ENCODE peak calls at places on chromosomes 3 and 15, in eight cellular contexts. One of them, this sample, is unnamed.

GRCh38 chr15:66760968-66761722 is 59.1 kb downstream of the SMAD6 start:
- DNase-seq in heart left ventricle: no peak
- DNase-seq in transverse colon: no peak
- DNase-seq in IMR-90: no peak
- DNase-seq in right lobe of liver: peak; percentile 46
- DNase-seq in body of pancreas: no peak
- DNase-seq in sigmoid colon: no peak
- DNase-seq in GM12892: no peak
- DNase-seq in this sample: no peak

GRCh38 chr3:31973081-31973480 is 8.0 kb downstream of the OSBPL10 start:
- DNase-seq in heart left ventricle: no peak
- DNase-seq in transverse colon: no peak
- DNase-seq in IMR-90: no peak
- DNase-seq in right lobe of liver: no peak
- DNase-seq in body of pancreas: no peak
- DNase-seq in sigmoid colon: no peak
- DNase-seq in GM12892: no peak
- DNase-seq in this sample: no peak

GRCh38 chr3:139774570-139775302 is 97.0 kb upstream of the NMNAT3 start:
- DNase-seq in heart left ventricle: no peak
- DNase-seq in transverse colon: no peak
- DNase-seq in IMR-90: no peak
- DNase-seq in right lobe of liver: no peak
- DNase-seq in body of pancreas: peak; percentile 33
- DNase-seq in sigmoid colon: no peak
- DNase-seq in GM12892: no peak
- DNase-seq in this sample: no peak

GRCh38 chr15:50210462-50211264 is 28.7 kb downstream of the SLC27A2 start:
- DNase-seq in heart left ventricle: no peak
- DNase-seq in transverse colon: peak; percentile 92
- DNase-seq in IMR-90: no peak
- DNase-seq in right lobe of liver: peak; percentile 68
- DNase-seq in body of pancreas: no peak
- DNase-seq in sigmoid colon: no peak
- DNase-seq in GM12892: no peak
- DNase-seq in this sample: no peak

GRCh38 chr3:58271901-58272501 is 34.0 kb upstream of the RPP14 start:
- DNase-seq in heart left ventricle: no peak
- DNase-seq in transverse colon: no peak
- DNase-seq in IMR-90: peak; percentile 93
- DNase-seq in right lobe of liver: peak; percentile 84
- DNase-seq in body of pancreas: no peak
- DNase-seq in sigmoid colon: no peak
- DNase-seq in GM12892: no peak
- DNase-seq in this sample: peak; percentile 77

GRCh38 chr3:21645121-21645897 is 105.7 kb downstream of the ZNF385D start:
- DNase-seq in heart left ventricle: peak; percentile 76
- DNase-seq in transverse colon: no peak
- DNase-seq in IMR-90: peak; percentile 59
- DNase-seq in right lobe of liver: peak; percentile 81
- DNase-seq in body of pancreas: peak; percentile 46
- DNase-seq in sigmoid colon: no peak
- DNase-seq in GM12892: no peak
- DNase-seq in this sample: no peak

GRCh38 chr15:75669191-75669878 is 21.6 kb downstream of the SNX33 start:
- DNase-seq in heart left ventricle: no peak
- DNase-seq in transverse colon: no peak
- DNase-seq in IMR-90: peak; percentile 62
- DNase-seq in right lobe of liver: no peak
- DNase-seq in body of pancreas: peak; percentile 63
- DNase-seq in sigmoid colon: no peak
- DNase-seq in GM12892: no peak
- DNase-seq in this sample: no peak

GRCh38 chr3:36362973-36363372 is 17.3 kb upstream of the STAC start:
- DNase-seq in heart left ventricle: no peak
- DNase-seq in transverse colon: no peak
- DNase-seq in IMR-90: peak; percentile 0
- DNase-seq in right lobe of liver: no peak
- DNase-seq in body of pancreas: peak; percentile 5
- DNase-seq in sigmoid colon: no peak
- DNase-seq in GM12892: no peak
- DNase-seq in this sample: peak; percentile 35

GRCh38 chr3:119279101-119279554 is 15.1 kb upstream of the ARHGAP31 start:
- DNase-seq in heart left ventricle: peak; percentile 59
- DNase-seq in transverse colon: peak; percentile 28
- DNase-seq in IMR-90: no peak
- DNase-seq in right lobe of liver: peak; percentile 72
- DNase-seq in body of pancreas: peak; percentile 76
- DNase-seq in sigmoid colon: peak; percentile 81
- DNase-seq in GM12892: no peak
- DNase-seq in this sample: no peak

GRCh38 chr3:134859341-134859740 is 64.3 kb downstream of the EPHB1 start:
- DNase-seq in heart left ventricle: no peak
- DNase-seq in transverse colon: no peak
- DNase-seq in IMR-90: no peak
- DNase-seq in right lobe of liver: no peak
- DNase-seq in body of pancreas: no peak
- DNase-seq in sigmoid colon: no peak
- DNase-seq in GM12892: no peak
- DNase-seq in this sample: no peak

GRCh38 chr3:22012471-22012870 is 261.5 kb upstream of the ZNF385D start:
- DNase-seq in heart left ventricle: no peak
- DNase-seq in transverse colon: no peak
- DNase-seq in IMR-90: no peak
- DNase-seq in right lobe of liver: no peak
- DNase-seq in body of pancreas: no peak
- DNase-seq in sigmoid colon: no peak
- DNase-seq in GM12892: no peak
- DNase-seq in this sample: no peak

GRCh38 chr15:68601206-68602197 is 22.7 kb downstream of the CORO2B start:
- DNase-seq in heart left ventricle: no peak
- DNase-seq in transverse colon: no peak
- DNase-seq in IMR-90: no peak
- DNase-seq in right lobe of liver: no peak
- DNase-seq in body of pancreas: no peak
- DNase-seq in sigmoid colon: no peak
- DNase-seq in GM12892: no peak
- DNase-seq in this sample: no peak

GRCh38 chr3:178320481-178321352 is 215.5 kb upstream of the KCNMB2 start:
- DNase-seq in heart left ventricle: peak; percentile 65
- DNase-seq in transverse colon: no peak
- DNase-seq in IMR-90: peak; percentile 83
- DNase-seq in right lobe of liver: no peak
- DNase-seq in body of pancreas: peak; percentile 73
- DNase-seq in sigmoid colon: peak; percentile 63
- DNase-seq in GM12892: no peak
- DNase-seq in this sample: no peak

GRCh38 chr3:178325330-178325729 is 210.9 kb upstream of the KCNMB2 start:
- DNase-seq in heart left ventricle: no peak
- DNase-seq in transverse colon: no peak
- DNase-seq in IMR-90: peak; percentile 64
- DNase-seq in right lobe of liver: no peak
- DNase-seq in body of pancreas: no peak
- DNase-seq in sigmoid colon: no peak
- DNase-seq in GM12892: no peak
- DNase-seq in this sample: no peak
- TF ChIP-seq POLR2A in heart left ventricle: no peak
- TF ChIP-seq POLR2A in transverse colon: no peak
- TF ChIP-seq POLR2A in IMR-90: no peak
- TF ChIP-seq POLR2A in right lobe of liver: no peak
- TF ChIP-seq POLR2A in body of pancreas: no peak
- TF ChIP-seq POLR2A in sigmoid colon: no peak
- TF ChIP-seq POLR2A in GM12892: no peak
- TF ChIP-seq POLR2A in this sample: no peak

DNA sequence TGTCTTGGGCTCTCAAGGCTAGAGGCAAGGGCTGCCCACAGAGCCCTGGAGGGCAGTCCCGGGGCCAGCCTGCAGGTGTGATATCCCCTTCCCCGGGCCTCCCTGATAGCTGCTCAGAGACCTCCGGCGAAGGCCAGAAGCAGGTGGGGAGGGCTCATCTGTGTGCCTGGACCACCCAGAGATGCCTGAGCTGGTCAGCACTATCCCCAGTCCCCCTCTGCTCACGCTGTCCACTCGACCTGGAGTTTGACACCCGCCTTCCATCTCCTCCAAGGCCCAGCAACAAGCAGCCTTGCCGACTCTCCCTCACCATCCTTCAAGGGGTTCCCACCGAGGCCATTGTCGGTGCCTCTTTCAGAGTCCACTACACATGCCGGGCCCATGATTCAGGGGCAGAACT is 39.4 kb downstream of the DNAH1 start:
- DNase-seq in heart left ventricle: no peak
- DNase-seq in transverse colon: no peak
- DNase-seq in IMR-90: no peak
- DNase-seq in right lobe of liver: peak; percentile 49
- DNase-seq in body of pancreas: no peak
- DNase-seq in sigmoid colon: no peak
- DNase-seq in GM12892: no peak
- DNase-seq in this sample: no peak
- TF ChIP-seq POLR2A in heart left ventricle: no peak
- TF ChIP-seq POLR2A in transverse colon: no peak
- TF ChIP-seq POLR2A in IMR-90: no peak
- TF ChIP-seq POLR2A in right lobe of liver: no peak
- TF ChIP-seq POLR2A in body of pancreas: no peak
- TF ChIP-seq POLR2A in sigmoid colon: no peak
- TF ChIP-seq POLR2A in GM12892: no peak
- TF ChIP-seq POLR2A in this sample: no peak

DNA sequence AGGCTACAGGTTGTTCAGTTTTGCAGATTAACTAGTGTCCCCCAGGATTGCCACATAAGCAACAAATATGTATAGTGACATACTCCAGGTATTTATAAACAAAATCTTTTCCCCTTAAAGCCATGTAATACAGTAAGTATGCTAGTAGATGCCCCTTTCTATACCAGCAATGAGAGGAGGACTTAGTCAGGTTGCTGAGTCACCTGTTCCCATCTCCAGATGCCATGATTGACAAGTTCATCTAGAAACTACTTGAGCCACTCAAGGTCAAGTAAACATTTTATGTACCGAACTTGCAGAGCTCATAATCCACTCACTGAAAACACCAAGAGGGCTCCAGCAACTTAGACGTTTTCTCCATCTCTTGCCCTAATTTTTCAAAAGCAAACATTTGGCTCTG is 18.2 kb downstream of the SLC9A9 start:
- DNase-seq in heart left ventricle: no peak
- DNase-seq in transverse colon: no peak
- DNase-seq in IMR-90: no peak
- DNase-seq in right lobe of liver: no peak
- DNase-seq in body of pancreas: no peak
- DNase-seq in sigmoid colon: no peak
- DNase-seq in GM12892: no peak
- DNase-seq in this sample: no peak
- TF ChIP-seq POLR2A in heart left ventricle: no peak
- TF ChIP-seq POLR2A in transverse colon: no peak
- TF ChIP-seq POLR2A in IMR-90: no peak
- TF ChIP-seq POLR2A in right lobe of liver: no peak
- TF ChIP-seq POLR2A in body of pancreas: no peak
- TF ChIP-seq POLR2A in sigmoid colon: no peak
- TF ChIP-seq POLR2A in GM12892: no peak
- TF ChIP-seq POLR2A in this sample: no peak

GRCh38 chr15:31391687-31392671 is 65.3 kb downstream of the KLF13 start:
- DNase-seq in heart left ventricle: peak; percentile 90
- DNase-seq in transverse colon: peak; percentile 91
- DNase-seq in IMR-90: peak; percentile 62
- DNase-seq in right lobe of liver: peak; percentile 86
- DNase-seq in body of pancreas: peak; percentile 93
- DNase-seq in sigmoid colon: peak; percentile 94
- DNase-seq in GM12892: peak; percentile 84
- DNase-seq in this sample: peak; percentile 75
- TF ChIP-seq POLR2A in heart left ventricle: peak; percentile 91
- TF ChIP-seq POLR2A in transverse colon: peak; percentile 90
- TF ChIP-seq POLR2A in IMR-90: peak; percentile 72
- TF ChIP-seq POLR2A in right lobe of liver: peak; percentile 94
- TF ChIP-seq POLR2A in body of pancreas: peak; percentile 95
- TF ChIP-seq POLR2A in sigmoid colon: peak; percentile 84
- TF ChIP-seq POLR2A in GM12892: no peak
- TF ChIP-seq POLR2A in this sample: no peak

GRCh38 chr3:116512281-116512680 is 67.0 kb upstream of the LSAMP start:
- DNase-seq in heart left ventricle: no peak
- DNase-seq in transverse colon: no peak
- DNase-seq in IMR-90: no peak
- DNase-seq in right lobe of liver: no peak
- DNase-seq in body of pancreas: no peak
- DNase-seq in sigmoid colon: no peak
- DNase-seq in GM12892: no peak
- DNase-seq in this sample: no peak
- TF ChIP-seq POLR2A in heart left ventricle: no peak
- TF ChIP-seq POLR2A in transverse colon: no peak
- TF ChIP-seq POLR2A in IMR-90: no peak
- TF ChIP-seq POLR2A in right lobe of liver: no peak
- TF ChIP-seq POLR2A in body of pancreas: no peak
- TF ChIP-seq POLR2A in sigmoid colon: no peak
- TF ChIP-seq POLR2A in GM12892: no peak
- TF ChIP-seq POLR2A in this sample: no peak

GRCh38 chr3:184185461-184186183 is 377 bp upstream of the ABCF3 start:
- DNase-seq in heart left ventricle: peak; percentile 99
- DNase-seq in transverse colon: peak; percentile 100
- DNase-seq in IMR-90: peak; percentile 98
- DNase-seq in right lobe of liver: peak; percentile 99
- DNase-seq in body of pancreas: peak; percentile 100
- DNase-seq in sigmoid colon: peak; percentile 100
- DNase-seq in GM12892: peak; percentile 97
- DNase-seq in this sample: peak; percentile 96
- TF ChIP-seq POLR2A in heart left ventricle: peak; percentile 73
- TF ChIP-seq POLR2A in transverse colon: no peak
- TF ChIP-seq POLR2A in IMR-90: peak; percentile 60
- TF ChIP-seq POLR2A in right lobe of liver: no peak
- TF ChIP-seq POLR2A in body of pancreas: no peak
- TF ChIP-seq POLR2A in sigmoid colon: no peak
- TF ChIP-seq POLR2A in GM12892: peak; percentile 82
- TF ChIP-seq POLR2A in this sample: no peak

This sample was measured in H54.